ENCODE peak calls at places on chromosomes 11 and 22, in six cellular contexts. E, I, L, F, U and K are unnamed samples.

GRCh38 chr11:69327741-69328191 is 33.8 kb downstream of the MYEOV start:
- DNase-seq in E (no peak), I (no peak), L (no peak), F (no peak), U (no peak), K (no peak)

GRCh38 chr11:30617762-30618161 is 31.6 kb upstream of the MPPED2 start:
- DNase-seq in E (no peak), I (no peak), L (no peak), F (no peak), U (no peak), K (peak)

GRCh38 chr22:23574371-23574811 is 5.7 kb downstream of the IGLL1 start:
- DNase-seq in E (no peak), I (no peak), L (no peak), F (no peak), U (no peak), K (no peak)

GRCh38 chr22:36733271-36733670 is 29.7 kb upstream of the CACNG2 start:
- DNase-seq in E (no peak), I (no peak), L (no peak), F (no peak), U (no peak), K (no peak)

GRCh38 chr11:123484448-123484847 is 54.4 kb downstream of the GRAMD1B start:
- DNase-seq in E (no peak), I (no peak), L (no peak), F (no peak), U (no peak), K (no peak)

GRCh38 chr11:111878385-111878765 is 590 bp downstream of the FDXACB1 start:
- DNase-seq in E (no peak), I (peak), L (no peak), F (no peak), U (no peak), K (no peak)

GRCh38 chr11:120392299-120392698 is 56.1 kb downstream of the ARHGEF12 start:
- DNase-seq in E (no peak), I (no peak), L (no peak), F (no peak), U (no peak), K (no peak)

GRCh38 chr22:27420817-27421361 is 380.7 kb downstream of the MN1 start:
- DNase-seq in E (no peak), I (no peak), L (no peak), F (no peak), U (no peak), K (no peak)

GRCh38 chr11:9180784-9181183 is 84.4 kb downstream of the DENND5A start:
- DNase-seq in E (no peak), I (peak), L (no peak), F (no peak), U (no peak), K (no peak)

GRCh38 chr11:126072141-126072741 is 9.6 kb upstream of the CDON start:
- DNase-seq in E (no peak), I (no peak), L (no peak), F (no peak), U (no peak), K (no peak)

GRCh38 chr11:73308003-73308962 is at the start of gene ARHGEF17:
- DNase-seq in E (peak), I (peak), L (peak), F (peak), U (no peak), K (peak)

GRCh38 chr11:67082071-67082791 is 25.6 kb downstream of the RHOD start:
- DNase-seq in E (peak), I (no peak), L (peak), F (peak), U (peak), K (peak)

GRCh38 chr11:57116654-57117053 is 65.1 kb upstream of the LRRC55 start:
- DNase-seq in E (peak), I (peak), L (peak), F (peak), U (peak), K (peak)

GRCh38 chr11:101759771-101760450 is 154.9 kb upstream of the CEP126 start:
- DNase-seq in E (no peak), I (peak), L (no peak), F (no peak), U (no peak), K (no peak)

GRCh38 chr11:77474509-77475070 is 696 bp upstream of the PAK1 start:
- DNase-seq in E (no peak), I (no peak), L (no peak), F (no peak), U (no peak), K (no peak)

GRCh38 chr22:28394711-28395110 is 284.9 kb downstream of the TTC28 start:
- DNase-seq in E (no peak), I (no peak), L (no peak), F (no peak), U (no peak), K (no peak)

GRCh38 chr11:44578279-44578678 is 12.8 kb downstream of the CD82 start:
- DNase-seq in E (no peak), I (no peak), L (no peak), F (no peak), U (no peak), K (peak)

GRCh38 chr22:39954584-39955055 is 5.6 kb upstream of the TMA7B start:
- DNase-seq in E (no peak), I (no peak), L (no peak), F (no peak), U (no peak), K (no peak)

GRCh38 chr11:3890014-3890413 is 34.5 kb downstream of the STIM1 start:
- DNase-seq in E (no peak), I (no peak), L (no peak), F (no peak), U (no peak), K (no peak)

GRCh38 chr11:114308689-114309089 is 12.5 kb downstream of the NNMT start:
- DNase-seq in E (no peak), I (no peak), L (no peak), F (no peak), U (no peak), K (peak)

GRCh38 chr11:31987118-31988005 is 103.5 kb upstream of the RCN1 start:
- DNase-seq in E (peak), I (no peak), L (peak), F (peak), U (no peak), K (no peak)
- TF ChIP-seq MAX in E (no peak), I (no peak), L (peak), F (peak), U (no peak), K (no peak)

GRCh38 chr11:74909363-74909762 is 39.5 kb downstream of the XRRA1 start:
- DNase-seq in E (no peak), I (no peak), L (no peak), F (no peak), U (no peak), K (no peak)
- TF ChIP-seq MAX in E (no peak), I (no peak), L (no peak), F (no peak), U (no peak), K (no peak)

GRCh38 chr22:38923463-38924196 is 33.8 kb upstream of the APOBEC3A start:
- DNase-seq in E (peak), I (peak), L (no peak), F (no peak), U (peak), K (no peak)

GRCh38 chr22:38921801-38922200 is 35.6 kb upstream of the APOBEC3A start:
- DNase-seq in E (no peak), I (no peak), L (no peak), F (no peak), U (peak), K (peak)

GRCh38 chr22:38927033-38927789 is 30.2 kb upstream of the APOBEC3A start:
- DNase-seq in E (peak), I (peak), L (peak), F (peak), U (no peak), K (peak)

GRCh38 chr22:38925571-38926041 is 31.8 kb upstream of the APOBEC3A start:
- DNase-seq in E (no peak), I (no peak), L (no peak), F (no peak), U (no peak), K (no peak)

DNA sequence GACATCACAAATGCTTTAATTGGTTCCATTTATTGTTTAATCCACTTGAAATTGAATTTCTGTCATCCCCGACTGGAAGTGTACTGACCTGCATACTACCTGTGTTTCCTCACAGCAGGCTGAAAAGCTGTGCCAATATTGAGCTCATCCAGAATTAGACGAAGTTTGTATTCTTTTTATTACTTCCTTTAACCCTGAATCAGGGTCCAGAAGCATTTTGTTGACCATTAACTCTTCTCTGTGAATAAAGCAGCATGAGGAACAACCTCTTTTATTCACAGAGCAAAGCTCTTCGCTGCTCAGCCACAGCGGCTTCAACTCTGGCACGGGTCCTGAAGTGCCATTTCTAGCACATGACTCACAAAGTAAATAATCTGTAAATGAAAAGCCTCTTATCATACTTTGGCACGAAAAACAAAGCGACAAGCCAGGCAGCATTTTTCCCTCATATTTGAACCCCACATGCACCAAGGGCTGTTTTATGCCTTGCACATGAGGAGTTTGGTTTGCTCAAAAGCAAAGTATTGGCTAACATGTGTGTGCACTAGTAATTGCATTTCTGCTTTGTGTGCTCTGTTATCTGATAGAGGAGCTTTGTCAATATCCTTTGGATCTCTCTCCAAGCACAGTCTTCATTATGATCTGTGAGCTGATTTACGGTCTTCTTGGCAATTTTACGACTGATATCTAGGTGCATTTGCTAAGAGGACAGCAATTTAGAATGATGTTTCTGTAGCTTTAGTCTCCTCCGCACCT is 33.0 kb upstream of the APOBEC3A start:
- DNase-seq in E (no peak), I (peak), L (no peak), F (no peak), U (peak), K (no peak)
- TF ChIP-seq MAX in E (no peak), I (peak), L (no peak), F (no peak), U (no peak), K (no peak)

GRCh38 chr11:26621147-26621546 is 49.1 kb upstream of the MUC15 start:
- DNase-seq in E (no peak), I (peak), L (no peak), F (no peak), U (no peak), K (no peak)

GRCh38 chr11:26622201-26622600 is 50.1 kb upstream of the MUC15 start:
- DNase-seq in E (no peak), I (peak), L (no peak), F (no peak), U (no peak), K (no peak)

GRCh38 chr11:26626346-26626745 is 54.3 kb upstream of the MUC15 start:
- DNase-seq in E (no peak), I (peak), L (no peak), F (no peak), U (no peak), K (no peak)

GRCh38 chr11:26620282-26621045 is 48.4 kb upstream of the MUC15 start:
- DNase-seq in E (no peak), I (peak), L (no peak), F (no peak), U (no peak), K (no peak)

GRCh38 chr11:26623076-26623666 is 51.1 kb upstream of the MUC15 start:
- DNase-seq in E (no peak), I (peak), L (no peak), F (no peak), U (no peak), K (no peak)
- TF ChIP-seq MAX in E (no peak), I (no peak), L (no peak), F (no peak), U (no peak), K (no peak)

GRCh38 chr11:35215945-35216344 is 77.0 kb downstream of the CD44 start:
- DNase-seq in E (no peak), I (no peak), L (no peak), F (no peak), U (no peak), K (no peak)

GRCh38 chr11:35214181-35214770 is 75.3 kb downstream of the CD44 start:
- DNase-seq in E (no peak), I (no peak), L (no peak), F (no peak), U (no peak), K (no peak)

GRCh38 chr11:35214792-35215193 is 75.8 kb downstream of the CD44 start:
- DNase-seq in E (no peak), I (peak), L (no peak), F (peak), U (no peak), K (no peak)

GRCh38 chr11:35218956-35219355 is 80.0 kb downstream of the CD44 start:
- DNase-seq in E (no peak), I (no peak), L (no peak), F (no peak), U (no peak), K (no peak)

DNA sequence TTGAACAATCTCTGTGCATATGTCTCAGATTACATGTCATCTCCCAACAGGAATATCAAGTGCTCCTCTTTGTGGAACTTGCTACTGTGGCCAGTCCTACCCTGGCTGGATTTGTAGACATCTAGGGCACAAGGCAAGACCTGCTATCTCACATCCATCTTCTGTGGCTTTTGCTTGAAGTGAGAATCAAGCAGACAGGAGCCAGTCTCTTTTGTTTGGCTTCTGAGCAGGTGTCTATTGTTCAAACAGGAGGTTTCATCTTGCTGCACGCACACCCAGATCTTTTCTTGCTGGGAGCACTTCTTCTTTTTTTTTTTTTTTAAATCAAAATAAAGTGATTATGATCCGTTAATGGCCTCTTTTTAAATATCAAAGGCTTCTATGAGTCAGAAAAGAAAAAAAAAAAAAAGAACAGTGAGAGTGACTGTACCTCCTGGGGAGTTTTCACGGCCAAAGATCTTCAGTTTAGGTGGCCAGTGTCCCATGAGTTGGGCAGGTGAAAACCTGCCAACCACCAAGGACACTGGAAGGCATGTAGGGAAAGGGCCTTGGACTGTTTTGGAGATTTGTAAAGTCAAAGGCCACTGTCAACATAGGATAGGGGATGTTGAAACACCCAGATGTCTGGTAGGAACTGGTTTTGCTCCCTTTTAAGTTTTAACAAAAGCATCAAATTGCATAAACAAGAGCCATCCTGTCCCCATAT is 78.1 kb downstream of the CD44 start:
- DNase-seq in E (no peak), I (no peak), L (no peak), F (no peak), U (no peak), K (no peak)
- TF ChIP-seq MAX in E (no peak), I (no peak), L (no peak), F (no peak), U (no peak), K (no peak)

DNA sequence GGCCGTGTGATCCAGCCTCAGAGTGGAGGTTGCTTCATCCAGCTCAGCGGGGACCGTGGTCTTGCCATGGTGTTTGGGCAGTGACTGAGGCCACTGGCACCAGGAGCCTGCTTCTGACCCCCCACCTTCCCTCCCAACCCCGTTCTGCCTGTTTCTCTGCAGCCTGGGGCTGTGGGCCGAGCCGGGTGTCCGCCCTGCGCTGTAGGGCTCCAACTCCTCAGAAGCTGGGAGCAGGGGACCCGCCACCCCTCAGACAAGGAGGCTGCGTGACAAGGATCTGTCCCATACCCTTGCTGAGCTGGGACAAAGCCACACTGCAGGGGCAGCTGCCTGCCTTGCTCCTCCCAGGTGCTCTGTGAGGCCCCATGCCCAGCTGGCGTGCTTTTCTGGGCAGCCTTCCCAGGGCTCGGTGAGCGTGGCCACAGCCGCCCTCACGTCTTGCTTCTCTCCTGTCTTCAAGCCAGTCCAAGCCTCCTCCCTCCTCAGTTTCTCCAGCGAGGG is 11.7 kb upstream of the ARFGAP3 start:
- DNase-seq in E (no peak), I (no peak), L (no peak), F (no peak), U (no peak), K (no peak)
- TF ChIP-seq MAX in E (no peak), I (no peak), L (no peak), F (no peak), U (no peak), K (no peak)